ENCODE peak calls at places on chromosomes 11 and 22, in nine cellular contexts. S, V, M, U, W, F, L, B and Z are unnamed samples.

GRCh38 chr11:43687120-43687791 is 6.7 kb downstream of the HSD17B12 start:
- DNase-seq in B (no peak), F (peak; percentile 51), W (peak; percentile 49), S (no peak), L (no peak), M (no peak), U (peak; percentile 41), V (no peak), Z (no peak)

GRCh38 chr11:47502767-47503166 is 50.2 kb downstream of the CELF1 start:
- DNase-seq in U (no peak), L (no peak), M (no peak), V (no peak), F (no peak), B (no peak), S (no peak), W (no peak), Z (no peak)

GRCh38 chr11:15645201-15645600 is 530.5 kb downstream of the INSC start:
- DNase-seq in L (no peak), S (no peak), U (no peak), V (no peak), M (no peak), F (no peak), W (no peak), B (no peak), Z (no peak)

GRCh38 chr11:93784935-93785360 is 866 bp downstream of the MED17 start:
- DNase-seq in F (no peak), L (no peak), B (no peak), U (peak; percentile 18), S (peak; percentile 6), M (no peak), W (no peak), V (no peak), Z (no peak)

GRCh38 chr22:23119492-23120414 is 22.0 kb downstream of the RSPH14 start:
- DNase-seq in V (no peak), U (no peak), B (no peak), M (no peak), L (peak; percentile 63), W (no peak), F (no peak), S (no peak), Z (no peak)

GRCh38 chr22:31143537-31143936 is 3.2 kb upstream of the PLA2G3 start:
- DNase-seq in V (no peak), S (no peak), L (no peak), U (no peak), M (no peak), W (no peak), B (no peak), F (no peak), Z (no peak)

GRCh38 chr11:64743591-64744543 is at the start of gene RASGRP2:
- DNase-seq in B (no peak), U (no peak), S (peak; percentile 58), W (peak; percentile 74), V (peak; percentile 94), F (peak; percentile 90), L (peak; percentile 58), M (no peak), Z (no peak)

GRCh38 chr11:75814369-75814685 is 683 bp upstream of the UVRAG start:
- DNase-seq in B (no peak), V (no peak), M (peak; percentile 34), L (no peak), S (no peak), U (no peak), F (no peak), W (no peak), Z (peak; percentile 27)

GRCh38 chr11:15127341-15127740 is 12.6 kb downstream of the INSC start:
- DNase-seq in W (no peak), B (no peak), L (no peak), V (no peak), M (peak; percentile 60), U (peak; percentile 72), S (no peak), F (no peak), Z (no peak)

GRCh38 chr22:37260939-37261338 is 16.9 kb upstream of the RAC2 start:
- DNase-seq in F (peak; percentile 73), V (peak; percentile 66), W (peak; percentile 66), B (no peak), M (no peak), S (peak; percentile 79), U (peak; percentile 40), L (peak; percentile 61), Z (no peak)

GRCh38 chr11:122095950-122096942 is 19.8 kb downstream of the BLID start:
- DNase-seq in B (no peak), W (no peak), S (no peak), V (no peak), F (no peak), L (no peak), M (no peak), U (peak; percentile 93), Z (no peak)

GRCh38 chr22:17767236-17768065 is 6.8 kb downstream of the BID start:
- DNase-seq in B (no peak), V (no peak), M (no peak), L (no peak), W (no peak), S (no peak), U (no peak), F (no peak), Z (no peak)

GRCh38 chr11:13137778-13138400 is 128.8 kb downstream of the RASSF10 start:
- DNase-seq in B (no peak), V (no peak), U (peak; percentile 61), M (no peak), L (no peak), S (no peak), F (no peak), W (no peak), Z (no peak)

GRCh38 chr11:68369161-68369560 is 56.8 kb downstream of the LRP5 start:
- DNase-seq in L (no peak), S (no peak), V (no peak), M (no peak), B (no peak), F (no peak), W (no peak), U (no peak), Z (no peak)

GRCh38 chr11:59180907-59181306 is 9.0 kb downstream of the DTX4 start:
- DNase-seq in B (no peak), L (no peak), W (no peak), U (no peak), S (no peak), V (no peak), F (no peak), M (no peak), Z (no peak)

GRCh38 chr11:8649361-8649760 is 33.1 kb downstream of the TRIM66 start:
- DNase-seq in V (no peak), W (no peak), F (no peak), M (no peak), S (no peak), U (peak; percentile 67), L (no peak), B (no peak), Z (no peak)

GRCh38 chr11:44398266-44399045 is 88.5 kb upstream of the ALX4 start:
- DNase-seq in L (no peak), M (no peak), V (no peak), W (no peak), F (no peak), S (no peak), B (no peak), U (no peak), Z (no peak)

GRCh38 chr11:15826826-15827225 is 529.5 kb downstream of the SOX6 start:
- DNase-seq in B (no peak), F (no peak), S (peak; percentile 56), M (no peak), V (peak; percentile 3), W (peak; percentile 32), L (peak; percentile 46), U (no peak), Z (peak; percentile 39)

DNA sequence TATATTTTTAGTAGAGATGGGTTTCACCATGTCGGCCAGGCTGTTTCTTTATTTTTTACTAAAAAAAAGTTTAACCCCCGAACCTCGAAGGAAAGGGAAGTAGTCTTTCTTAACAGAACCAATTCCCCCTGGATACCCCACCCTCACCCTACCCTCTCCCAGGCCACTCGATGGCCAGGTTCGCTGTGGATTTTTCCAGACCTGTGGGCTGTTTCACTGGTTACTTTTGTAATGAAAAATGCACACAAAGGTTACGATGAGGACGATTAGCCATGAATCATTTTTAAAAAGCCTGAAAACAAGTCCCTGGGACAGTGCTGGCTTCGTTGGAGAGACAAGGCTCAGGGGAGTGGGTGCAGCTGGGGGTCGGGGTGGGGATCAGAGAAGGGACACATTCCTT is 2.6 kb downstream of the TSPO start:
- DNase-seq in F (no peak), W (no peak), U (no peak), L (no peak), S (no peak), M (no peak), V (peak; percentile 15), B (no peak), Z (no peak)
- H3K27ac ChIP-seq in F (no peak overlapping the region), W (no peak overlapping the region), U (no peak overlapping the region), L (no peak overlapping the region), S (no peak overlapping the region), M (peak overlapping the region; percentile 9), V (peak overlapping the region; percentile 56), B (no peak overlapping the region), Z (no peak overlapping the region)

GRCh38 chr11:106176817-106177216 is 99.4 kb downstream of the AASDHPPT start:
- DNase-seq in M (no peak), S (no peak), V (no peak), F (no peak), B (no peak), L (no peak), U (no peak), W (no peak), Z (no peak)
- H3K27ac ChIP-seq in M (no peak overlapping the region), S (peak overlapping the region; percentile 72), V (no peak overlapping the region), F (no peak overlapping the region), B (no peak overlapping the region), L (no peak overlapping the region), U (no peak overlapping the region), W (no peak overlapping the region), Z (no peak overlapping the region)

GRCh38 chr11:61019818-61020405 is 48.4 kb downstream of the CD6 start:
- DNase-seq in F (no peak), L (no peak), B (no peak), S (no peak), U (no peak), W (no peak), M (no peak), V (no peak), Z (no peak)

GRCh38 chr11:61020706-61021235 is 49.3 kb downstream of the CD6 start:
- DNase-seq in F (no peak), B (no peak), S (no peak), V (no peak), L (no peak), U (no peak), M (no peak), W (no peak), Z (no peak)

GRCh38 chr11:61021661-61022212 is 50.3 kb downstream of the CD6 start:
- DNase-seq in V (no peak), F (peak; percentile 71), M (no peak), U (no peak), B (no peak), W (no peak), S (peak; percentile 56), L (peak; percentile 66), Z (peak; percentile 35)

GRCh38 chr11:61023086-61024035 is 51.9 kb downstream of the CD6 start:
- DNase-seq in F (no peak), L (no peak), U (no peak), S (no peak), V (no peak), B (no peak), W (no peak), M (no peak), Z (no peak)

GRCh38 chr11:61022311-61023085 is 51.0 kb downstream of the CD6 start:
- DNase-seq in U (no peak), W (no peak), B (no peak), F (no peak), S (no peak), L (no peak), V (no peak), M (no peak), Z (no peak)
- H3K27ac ChIP-seq in U (no peak overlapping the region), W (no peak overlapping the region), B (no peak overlapping the region), F (no peak overlapping the region), S (no peak overlapping the region), L (no peak overlapping the region), V (no peak overlapping the region), M (no peak overlapping the region), Z (no peak overlapping the region)

GRCh38 chr22:44088976-44089570 is 65.0 kb downstream of the PARVB start:
- DNase-seq in F (no peak), S (no peak), W (no peak), U (peak; percentile 90), M (peak; percentile 70), V (no peak), L (no peak), B (no peak), Z (no peak)
- H3K27ac ChIP-seq in F (no peak overlapping the region), S (no peak overlapping the region), W (no peak overlapping the region), U (no peak overlapping the region), M (peak overlapping the region; percentile 7), V (no peak overlapping the region), L (no peak overlapping the region), B (no peak overlapping the region), Z (no peak overlapping the region)